ENCODE peak calls at places on chromosomes 12 and 14, in nine cellular contexts. W is lower leg skin; Q is GM23248; N is OCI-LY7; L is effector memory CD4-positive, alpha-beta T cell; M is stomach; I is CD4-positive, CD25-positive, alpha-beta regulatory T cell; K is left lung; B is Panc1. R is an unnamed sample.

GRCh38 chr14:78921856-78922255 is 751.7 kb downstream of the NRXN3 start:
- DNase-seq in M (no peak), L (no peak), N (no peak), W (no peak), Q (peak; percentile 16), I (no peak), B (no peak), K (no peak), R (no peak)

GRCh38 chr12:49294804-49295086 is 202 bp upstream of the PRPH start:
- DNase-seq in N (no peak), L (no peak), K (no peak), W (no peak), B (no peak), M (no peak), I (no peak), Q (no peak), R (no peak)

GRCh38 chr12:85580562-85581168 is 255.5 kb downstream of the RASSF9 start:
- DNase-seq in N (no peak), M (no peak), L (no peak), W (no peak), K (no peak), B (no peak), Q (peak; percentile 17), I (no peak), R (no peak)

GRCh38 chr14:89276424-89276975 is 140.5 kb downstream of the FOXN3 start:
- DNase-seq in N (no peak), I (peak; percentile 62), W (no peak), L (no peak), M (no peak), K (no peak), B (no peak), Q (no peak), R (no peak)

GRCh38 chr14:100416921-100417451 is 93.8 kb downstream of the SLC25A47 start:
- DNase-seq in N (no peak), M (no peak), B (no peak), Q (peak; percentile 89), I (no peak), W (no peak), K (no peak), L (no peak), R (no peak)

GRCh38 chr12:13182881-13183280 is 13.6 kb upstream of the EMP1 start:
- DNase-seq in K (no peak), W (no peak), M (no peak), I (no peak), L (no peak), Q (no peak), N (no peak), B (no peak), R (no peak)

GRCh38 chr12:18217981-18218380 is 43.3 kb upstream of the PIK3C2G start:
- DNase-seq in I (no peak), B (no peak), N (no peak), Q (peak; percentile 73), K (no peak), M (no peak), L (no peak), W (no peak), R (no peak)

GRCh38 chr14:50813544-50813863 is 17.5 kb downstream of the NIN start:
- DNase-seq in L (no peak), I (peak; percentile 65), B (no peak), Q (no peak), N (peak; percentile 70), K (no peak), M (no peak), W (no peak), R (peak; percentile 85)

GRCh38 chr12:125861299-125862281 is 796.4 kb downstream of the AACS start:
- DNase-seq in Q (no peak), B (no peak), M (peak; percentile 42), N (no peak), I (no peak), W (no peak), K (peak; percentile 76), L (no peak), R (no peak)

GRCh38 chr12:88530868-88531267 is 49.4 kb downstream of the KITLG start:
- DNase-seq in W (no peak), N (no peak), L (no peak), Q (no peak), K (no peak), B (no peak), I (no peak), M (no peak), R (no peak)

DNA sequence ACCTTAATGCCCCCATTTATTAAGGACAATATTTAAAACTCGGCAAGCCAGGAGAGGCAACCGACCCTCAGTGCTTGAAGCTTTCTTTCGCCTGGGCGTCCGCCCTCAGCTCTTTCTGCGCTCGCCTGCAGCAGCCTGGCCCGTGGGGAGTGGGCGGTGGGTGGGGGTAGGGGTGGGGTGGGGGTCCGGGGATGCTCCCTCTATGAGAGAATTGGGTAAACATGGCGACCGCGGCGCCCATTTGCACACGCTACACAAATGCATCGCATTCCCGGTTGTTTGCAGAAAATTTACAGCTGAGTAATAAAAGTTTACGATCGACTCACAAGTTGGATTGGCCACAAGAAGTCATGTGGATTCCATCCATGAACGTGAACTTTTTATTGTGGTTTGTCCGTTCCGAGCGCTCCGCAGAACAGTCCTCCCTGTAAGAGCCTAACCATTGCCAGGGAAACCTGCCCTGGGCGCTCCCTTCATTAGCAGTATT is 7.7 kb downstream of the HOXC8 start:
- DNase-seq in B (no peak), M (no peak), I (no peak), N (no peak), W (peak; percentile 73), K (peak; percentile 56), Q (peak; percentile 95), L (no peak), R (no peak)
- H3K4me3 ChIP-seq in B (peak overlapping the region; percentile 91), M (no peak overlapping the region), I (no peak overlapping the region), N (no peak overlapping the region), W (peak overlapping the region; percentile 42), K (no peak overlapping the region), Q (peak overlapping the region; percentile 78), L (no peak overlapping the region), R (peak overlapping the region; percentile 86)

GRCh38 chr14:105399441-105399775 is 1.1 kb downstream of the TEX22 start:
- DNase-seq in M (no peak), B (no peak), L (no peak), Q (no peak), N (no peak), W (no peak), K (peak; percentile 56), I (no peak), R (no peak)
- H3K4me3 ChIP-seq in M (peak overlapping the region; percentile 81), B (peak overlapping the region; percentile 66), L (peak overlapping the region; percentile 92), Q (peak overlapping the region; percentile 97), N (peak overlapping the region; percentile 86), W (no peak overlapping the region), K (peak overlapping the region; percentile 73), I (no peak overlapping the region), R (peak overlapping the region; percentile 91)

GRCh38 chr14:71123579-71124135 is 216.4 kb downstream of the PCNX1 start:
- DNase-seq in L (no peak), B (no peak), W (no peak), M (no peak), K (no peak), I (no peak), N (no peak), Q (no peak), R (no peak)
- H3K4me3 ChIP-seq in L (no peak overlapping the region), B (no peak overlapping the region), W (no peak overlapping the region), M (no peak overlapping the region), K (no peak overlapping the region), I (no peak overlapping the region), N (no peak overlapping the region), Q (no peak overlapping the region), R (no peak overlapping the region)

DNA sequence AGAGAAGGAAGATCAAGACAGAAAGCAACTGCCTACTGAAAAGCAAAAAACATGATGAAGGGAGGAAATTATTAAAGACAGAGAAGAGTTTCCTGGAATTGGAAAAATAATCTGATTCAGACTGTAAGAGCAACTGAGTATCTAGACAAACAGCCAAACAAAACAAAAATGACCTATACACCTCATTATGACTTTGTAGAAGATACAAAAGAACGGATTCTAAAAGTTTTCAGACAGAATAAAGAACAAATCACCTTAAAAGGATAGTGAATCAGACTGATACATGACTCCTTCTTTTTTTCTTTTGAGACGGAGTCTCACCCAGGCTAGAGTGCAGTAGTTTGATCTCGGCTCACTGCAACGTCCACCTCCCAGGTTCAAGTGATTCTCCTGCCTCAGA is 10.4 kb downstream of the OSBPL8 start:
- DNase-seq in Q (peak; percentile 33), W (no peak), N (no peak), M (no peak), L (no peak), B (no peak), I (no peak), K (no peak), R (no peak)
- H3K4me3 ChIP-seq in Q (peak overlapping the region; percentile 6), W (no peak overlapping the region), N (no peak overlapping the region), M (no peak overlapping the region), L (no peak overlapping the region), B (no peak overlapping the region), I (no peak overlapping the region), K (no peak overlapping the region), R (no peak overlapping the region)

GRCh38 chr12:116138380-116138779 is 139.1 kb downstream of the MED13L start:
- DNase-seq in Q (peak; percentile 60), M (no peak), N (no peak), K (no peak), L (no peak), I (no peak), W (no peak), B (no peak), R (no peak)
- H3K4me3 ChIP-seq in Q (peak overlapping the region; percentile 18), M (no peak overlapping the region), N (no peak overlapping the region), K (no peak overlapping the region), L (no peak overlapping the region), I (no peak overlapping the region), W (no peak overlapping the region), B (no peak overlapping the region), R (no peak overlapping the region)

DNA sequence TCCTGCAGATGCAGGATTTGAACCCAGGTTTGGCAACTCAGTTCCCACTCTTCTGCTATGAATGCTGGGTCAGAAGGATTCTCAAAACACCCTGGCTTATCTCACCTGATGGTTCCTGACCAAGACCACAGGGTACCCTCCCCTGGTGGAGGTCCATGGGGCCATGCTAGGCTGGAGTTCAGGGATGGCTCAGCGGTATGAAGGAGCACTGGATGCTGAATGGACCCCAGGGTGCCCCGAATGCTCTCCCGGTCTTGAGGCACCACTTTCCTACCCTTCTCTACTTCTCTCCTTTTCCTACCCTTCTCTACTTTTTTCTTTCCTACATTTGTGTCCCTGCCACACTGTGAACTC is 9.7 kb downstream of the PLD4 start:
- DNase-seq in K (no peak), N (no peak), I (no peak), Q (no peak), W (no peak), M (no peak), B (no peak), L (no peak), R (no peak)
- H3K4me3 ChIP-seq in K (no peak overlapping the region), N (no peak overlapping the region), I (no peak overlapping the region), Q (no peak overlapping the region), W (no peak overlapping the region), M (peak overlapping the region; percentile 55), B (no peak overlapping the region), L (no peak overlapping the region), R (no peak overlapping the region)

GRCh38 chr12:15782667-15783066 is 6.5 kb downstream of the EPS8 start:
- DNase-seq in B (no peak), L (no peak), Q (no peak), W (no peak), K (no peak), I (no peak), M (no peak), N (no peak), R (no peak)
- H3K4me3 ChIP-seq in B (no peak overlapping the region), L (no peak overlapping the region), Q (no peak overlapping the region), W (no peak overlapping the region), K (no peak overlapping the region), I (no peak overlapping the region), M (no peak overlapping the region), N (no peak overlapping the region), R (no peak overlapping the region)

GRCh38 chr14:104658325-104658712 is 31.1 kb upstream of the INF2 start:
- DNase-seq in Q (no peak), M (no peak), W (no peak), I (no peak), B (no peak), L (no peak), K (no peak), N (peak; percentile 87), R (no peak)
- H3K4me3 ChIP-seq in Q (no peak overlapping the region), M (no peak overlapping the region), W (no peak overlapping the region), I (no peak overlapping the region), B (no peak overlapping the region), L (no peak overlapping the region), K (no peak overlapping the region), N (peak overlapping the region; percentile 60), R (no peak overlapping the region)

R was measured in Jurkat, Clone E6-1.